ENCODE peak calls at places on chromosomes 7 and 10, in six cellular contexts. H is IMR-90, S is mesenchymal stem cell, Y is mesendoderm, Z is H9, N is neuronal stem cell. F is an unnamed sample.

GRCh38 chr7:20539201-20539600 is 76.3 kb upstream of the ABCB5 start:
- DNase-seq in H (no peak), S (no peak), Y (peak; percentile 82), Z (no peak), N (no peak), F (no peak)

GRCh38 chr10:93097386-93097785 is 23.7 kb downstream of the CYP26A1 start:
- DNase-seq in H (no peak), S (no peak), Y (peak; percentile 91), Z (no peak), N (no peak), F (no peak)

GRCh38 chr10:36534471-36535002 is 590.9 kb upstream of the ANKRD30A start:
- DNase-seq in H (peak; percentile 95), S (peak; percentile 87), Y (peak; percentile 11), Z (no peak), N (no peak), F (no peak)

GRCh38 chr7:40541336-40541735 is 406.5 kb downstream of the SUGCT start:
- DNase-seq in H (peak; percentile 33), S (no peak), Y (no peak), Z (no peak), N (no peak), F (no peak)

GRCh38 chr10:109721401-109722028 is 201.8 kb downstream of the XPNPEP1 start:
- DNase-seq in H (no peak), S (no peak), Y (no peak), Z (no peak), N (no peak), F (no peak)

GRCh38 chr7:112799473-112799872 is 9.3 kb upstream of the TMEM168 start:
- DNase-seq in H (no peak), S (no peak), Y (no peak), Z (no peak), N (no peak), F (no peak)

GRCh38 chr7:95960706-95961244 is 188.4 kb downstream of the DYNC1I1 start:
- DNase-seq in H (no peak), S (no peak), Y (no peak), Z (no peak), N (no peak), F (no peak)

GRCh38 chr7:46229409-46229808 is 308.3 kb upstream of the IGFBP3 start:
- DNase-seq in H (peak; percentile 96), S (peak; percentile 91), Y (no peak), Z (no peak), N (no peak), F (no peak)

GRCh38 chr7:19118896-19119301 is 1.5 kb upstream of the TWIST1 start:
- DNase-seq in H (no peak), S (peak; percentile 24), Y (peak; percentile 72), Z (peak; percentile 76), N (no peak), F (peak; percentile 71)

GRCh38 chr7:43784030-43785001 is 25.8 kb downstream of the BLVRA start:
- DNase-seq in H (peak; percentile 6), S (peak; percentile 70), Y (no peak), Z (no peak), N (no peak), F (no peak)

GRCh38 chr10:126156545-126156944 is 231.7 kb downstream of the ADAM12 start:
- DNase-seq in H (no peak), S (no peak), Y (no peak), Z (no peak), N (no peak), F (no peak)

GRCh38 chr7:24926623-24927539 is 53.1 kb downstream of the OSBPL3 start:
- DNase-seq in H (peak; percentile 89), S (no peak), Y (peak; percentile 28), Z (no peak), N (no peak), F (no peak)

GRCh38 chr10:108424656-108425055 is 1260.2 kb upstream of the SORCS1 start:
- DNase-seq in H (peak; percentile 54), S (peak; percentile 30), Y (no peak), Z (no peak), N (no peak), F (no peak)

GRCh38 chr7:45718464-45719330 is 144.5 kb downstream of the ADCY1 start:
- DNase-seq in H (peak; percentile 10), S (peak; percentile 12), Y (no peak), Z (peak; percentile 23), N (no peak), F (peak; percentile 44)

GRCh38 chr10:17368708-17369272 is 85.6 kb downstream of the ST8SIA6 start:
- DNase-seq in H (no peak), S (no peak), Y (no peak), Z (no peak), N (no peak), F (no peak)

GRCh38 chr7:36190447-36191291 is 37.6 kb downstream of the EEPD1 start:
- DNase-seq in H (peak; percentile 25), S (no peak), Y (no peak), Z (no peak), N (no peak), F (no peak)

GRCh38 chr10:94174838-94175237 is 181.1 kb downstream of the PLCE1 start:
- DNase-seq in H (peak; percentile 7), S (no peak), Y (no peak), Z (no peak), N (no peak), F (no peak)

GRCh38 chr7:131364767-131365344 is 37.2 kb downstream of the MKLN1 start:
- DNase-seq in H (no peak), S (no peak), Y (no peak), Z (no peak), N (no peak), F (no peak)

GRCh38 chr10:8242295-8242872 is 187.9 kb downstream of the GATA3 start:
- DNase-seq in H (no peak), S (no peak), Y (peak; percentile 10), Z (no peak), N (no peak), F (no peak)

GRCh38 chr7:31892099-31892787 is 178.0 kb downstream of the PDE1C start:
- DNase-seq in H (no peak), S (no peak), Y (no peak), Z (no peak), N (no peak), F (no peak)

GRCh38 chr10:133107442-133107841 is 19.7 kb downstream of the ADGRA1 start:
- DNase-seq in H (no peak), S (no peak), Y (no peak), Z (no peak), N (no peak), F (no peak)

GRCh38 chr7:143936087-143937009 is 1.3 kb downstream of the OR2F2 start:
- DNase-seq in H (peak; percentile 85), S (peak; percentile 65), Y (no peak), Z (no peak), N (no peak), F (no peak)

GRCh38 chr10:103814104-103814503 is 41.3 kb downstream of the SH3PXD2A start:
- DNase-seq in H (no peak), S (no peak), Y (no peak), Z (no peak), N (no peak), F (no peak)

GRCh38 chr10:119541459-119542356 is 811 bp downstream of the RGS10 start:
- DNase-seq in H (no peak), S (peak; percentile 42), Y (no peak), Z (no peak), N (no peak), F (no peak)

GRCh38 chr7:28060371-28060950 is 120.1 kb downstream of the JAZF1 start:
- DNase-seq in H (no peak), S (no peak), Y (no peak), Z (no peak), N (no peak), F (no peak)

GRCh38 chr7:28054531-28055160 is 125.9 kb downstream of the JAZF1 start:
- DNase-seq in H (no peak), S (peak; percentile 76), Y (peak; percentile 64), Z (no peak), N (no peak), F (no peak)

GRCh38 chr7:28052933-28053332 is 127.7 kb downstream of the JAZF1 start:
- DNase-seq in H (peak; percentile 82), S (peak; percentile 91), Y (no peak), Z (no peak), N (no peak), F (no peak)

DNA sequence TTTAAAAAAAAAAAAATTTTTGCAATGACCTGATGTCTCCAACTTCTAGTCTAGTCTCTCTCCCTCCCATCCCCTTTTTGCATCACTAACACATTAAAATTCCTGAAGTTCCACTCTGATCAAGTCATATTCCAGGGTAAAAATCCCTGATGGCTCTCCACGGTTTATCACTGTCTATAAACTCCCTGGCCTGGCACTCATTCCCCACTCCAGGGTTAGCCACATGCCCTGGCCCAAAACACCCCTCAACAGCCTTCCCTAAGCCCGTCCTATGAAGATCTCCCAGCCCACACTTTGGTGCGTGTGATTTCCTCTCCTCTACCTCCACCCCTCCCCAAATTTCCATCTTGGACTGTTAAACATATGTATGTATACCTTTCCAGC is 125.4 kb downstream of the JAZF1 start:
- DNase-seq in H (peak; percentile 37), S (peak; percentile 66), Y (peak; percentile 53), Z (no peak), N (no peak), F (no peak)
- H2BK5ac ChIP-seq in H (peak overlapping the region; percentile 90), S (no peak overlapping the region), Y (no peak overlapping the region), Z (no peak overlapping the region), N (no peak overlapping the region), F (no peak overlapping the region)

GRCh38 chr7:128260069-128260468 is 19.0 kb downstream of the LEP start:
- DNase-seq in H (no peak), S (no peak), Y (no peak), Z (no peak), N (no peak), F (no peak)
- H2BK5ac ChIP-seq in H (no peak overlapping the region), S (no peak overlapping the region), Y (no peak overlapping the region), Z (no peak overlapping the region), N (no peak overlapping the region), F (no peak overlapping the region)

GRCh38 chr10:114706458-114707055 is 48.5 kb upstream of the ABLIM1 start:
- DNase-seq in H (no peak), S (no peak), Y (no peak), Z (no peak), N (no peak), F (no peak)
- H2BK5ac ChIP-seq in H (no peak overlapping the region), S (no peak overlapping the region), Y (no peak overlapping the region), Z (no peak overlapping the region), N (no peak overlapping the region), F (no peak overlapping the region)

GRCh38 chr10:988667-989545 is 672 bp downstream of the GTPBP4 start:
- DNase-seq in H (peak; percentile 28), S (peak; percentile 66), Y (no peak), Z (peak; percentile 14), N (peak; percentile 11), F (no peak)
- H2BK5ac ChIP-seq in H (peak overlapping the region; percentile 57), S (peak overlapping the region; percentile 24), Y (no peak overlapping the region), Z (no peak overlapping the region), N (no peak overlapping the region), F (peak overlapping the region; percentile 93)

GRCh38 chr7:100890640-100891521 is 1.4 kb upstream of the UFSP1 start:
- DNase-seq in H (no peak), S (no peak), Y (no peak), Z (peak; percentile 56), N (no peak), F (peak; percentile 74)
- H2BK5ac ChIP-seq in H (peak overlapping the region; percentile 64), S (no peak overlapping the region), Y (peak overlapping the region; percentile 95), Z (peak overlapping the region; percentile 31), N (peak overlapping the region; percentile 97), F (peak overlapping the region; percentile 99)

GRCh38 chr10:76302936-76303656 is 871.7 kb downstream of the LRMDA start:
- DNase-seq in H (no peak), S (peak; percentile 82), Y (peak; percentile 49), Z (no peak), N (no peak), F (no peak)
- H2BK5ac ChIP-seq in H (no peak overlapping the region), S (no peak overlapping the region), Y (no peak overlapping the region), Z (no peak overlapping the region), N (no peak overlapping the region), F (no peak overlapping the region)

GRCh38 chr7:117581424-117581823 is 101.6 kb downstream of the CFTR start:
- DNase-seq in H (no peak), S (no peak), Y (no peak), Z (no peak), N (no peak), F (no peak)
- H2BK5ac ChIP-seq in H (peak overlapping the region; percentile 80), S (no peak overlapping the region), Y (no peak overlapping the region), Z (no peak overlapping the region), N (no peak overlapping the region), F (no peak overlapping the region)